ENCODE peak calls at places on chromosomes 11 and 22, in five cellular contexts. G is H9, Z is astrocyte, H is psoas muscle, F is thyroid gland. J is an unnamed sample. For H3K4me1, the result is how much of the 10 kb centered on the place peaks cover.

GRCh38 chr11:54979375-54979774 is 272.7 kb downstream of the OR4A5 start:
- DNase-seq in G (no peak), H (no peak), F (no peak), Z (no peak), J (no peak)

GRCh38 chr11:44936527-44936926 is 14.2 kb downstream of the TP53I11 start:
- DNase-seq in F (peak), H (peak), Z (peak), G (peak), J (peak)

GRCh38 chr22:41036924-41037323 is 55.5 kb upstream of the EP300 start:
- DNase-seq in Z (no peak), G (no peak), H (no peak), F (no peak), J (no peak)

GRCh38 chr22:37569009-37569920 is 9.0 kb downstream of the CDC42EP1 start:
- DNase-seq in G (peak), Z (no peak), F (no peak), H (peak), J (peak)

GRCh38 chr11:47477323-47477722 is 28.4 kb upstream of the RAPSN start:
- DNase-seq in Z (peak), H (no peak), F (no peak), G (no peak), J (no peak)

GRCh38 chr11:47409440-47410403 is 1.3 kb downstream of the SLC39A13 start:
- DNase-seq in G (no peak), H (no peak), F (no peak), Z (no peak), J (no peak)

GRCh38 chr11:75384438-75385080 is 14.8 kb upstream of the RPS3 start:
- DNase-seq in G (peak), Z (no peak), F (peak), H (peak), J (peak)

GRCh38 chr11:99370557-99371200 is 349.9 kb downstream of the CNTN5 start:
- DNase-seq in G (peak), H (peak), F (peak), Z (peak), J (no peak)

GRCh38 chr11:88175707-88176066 is 444 bp upstream of the RAB38 start:
- DNase-seq in Z (peak), F (no peak), H (no peak), G (no peak), J (no peak)

GRCh38 chr11:70521475-70522260 is 123.3 kb downstream of the CTTN start:
- DNase-seq in Z (no peak), H (peak), G (no peak), F (peak), J (no peak)

GRCh38 chr22:46057206-46057605 is 80.2 kb upstream of the WNT7B start:
- DNase-seq in G (no peak), Z (peak), F (no peak), H (peak), J (peak)

GRCh38 chr11:64597671-64598101 is 6.7 kb downstream of the SLC22A12 start:
- DNase-seq in G (no peak), H (peak), F (no peak), Z (no peak), J (no peak)

GRCh38 chr11:27995082-27995481 is 112.9 kb downstream of the KIF18A start:
- DNase-seq in H (no peak), Z (no peak), G (no peak), F (no peak), J (no peak)

GRCh38 chr11:92130432-92130831 is 94.2 kb upstream of the FAT3 start:
- DNase-seq in H (no peak), G (no peak), Z (peak), F (no peak), J (no peak)

GRCh38 chr11:8699903-8700302 is 17.3 kb downstream of the RPL27A start:
- DNase-seq in Z (peak), G (peak), H (no peak), F (no peak), J (no peak)

GRCh38 chr22:37692627-37693285 is 4.1 kb upstream of the TRIOBP start:
- DNase-seq in F (no peak), G (no peak), Z (no peak), H (no peak), J (no peak)

GRCh38 chr22:44928064-44928463 is 81.7 kb downstream of the PHF21B start:
- DNase-seq in Z (no peak), F (no peak), H (no peak), G (no peak), J (no peak)

GRCh38 chr22:47307812-47308211 is 545.4 kb downstream of the TBC1D22A start:
- DNase-seq in G (no peak), Z (no peak), F (no peak), H (no peak), J (no peak)

GRCh38 chr11:61092280-61092766 is 10.0 kb upstream of the CD5 start:
- DNase-seq in Z (no peak), F (no peak), H (no peak), G (no peak), J (no peak)

GRCh38 chr11:111602865-111603632 is 800 bp downstream of the SIK2 start:
- DNase-seq in F (peak), H (no peak), G (no peak), Z (peak), J (peak)

GRCh38 chr22:42692239-42693054 is 28.2 kb downstream of the A4GALT start:
- DNase-seq in F (no peak), H (no peak), Z (no peak), G (no peak), J (no peak)

DNA sequence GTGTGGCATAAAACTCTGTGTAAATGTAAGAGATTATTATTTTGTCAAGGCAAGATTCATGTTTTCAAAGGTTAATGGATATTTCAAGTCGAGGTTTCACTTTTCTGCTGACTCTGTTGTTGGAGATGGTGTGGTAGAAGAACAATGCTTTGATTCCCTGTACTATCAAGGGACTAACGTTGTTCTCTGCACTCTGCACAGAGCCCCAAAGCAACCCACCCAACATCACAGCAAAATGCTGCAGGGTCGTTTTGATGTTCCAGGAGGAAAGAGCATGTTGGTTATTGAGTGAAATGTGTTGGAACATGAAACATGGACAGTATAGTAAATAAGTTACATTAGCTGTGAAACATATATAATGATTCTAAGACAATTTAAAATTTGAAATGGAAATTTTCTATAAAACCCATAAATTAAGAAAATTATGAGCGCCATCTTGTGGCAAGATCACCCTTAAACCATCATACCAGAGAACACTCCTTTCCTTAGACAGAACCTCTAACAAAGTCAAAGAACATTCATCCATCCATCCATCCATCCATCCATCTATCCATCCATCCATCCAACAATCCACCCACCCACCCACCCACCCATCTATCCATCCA is 164.4 kb upstream of the ZBED5 start:
- DNase-seq in F (no peak), Z (no peak), H (no peak), G (no peak), J (no peak)
- TF ChIP-seq CTCF in F (no peak), Z (peak), H (peak), G (peak), J (peak)

GRCh38 chr22:38757464-38757757 is 1.6 kb upstream of the SUN2 start:
- DNase-seq in Z (no peak), F (no peak), H (no peak), G (no peak), J (no peak)
- H3K27ac ChIP-seq in Z (no peak), F (no peak), H (no peak), G (no peak), J (no peak)

DNA sequence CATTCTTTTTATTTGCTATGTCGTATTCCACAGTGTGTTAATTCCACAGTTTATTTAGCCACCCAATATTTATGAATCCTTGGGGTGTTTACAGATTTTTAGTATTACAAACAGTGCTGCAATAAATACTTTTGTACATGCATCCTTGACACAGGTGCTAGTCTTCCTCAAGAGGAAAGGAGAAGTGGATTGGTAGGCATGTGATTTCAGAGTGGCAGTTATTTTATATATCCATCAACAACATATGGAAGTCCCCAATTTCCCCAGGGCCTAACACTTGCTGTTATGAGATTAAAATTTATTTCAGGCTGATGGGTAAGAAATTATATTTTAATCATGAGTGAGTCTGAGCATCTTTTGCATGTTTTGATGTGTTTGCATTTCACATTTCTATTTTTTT is 17.9 kb downstream of the TRIM44 start:
- DNase-seq in Z (no peak), H (no peak), F (no peak), G (no peak), J (no peak)
- H3K4me1 ChIP-seq in Z (under half), H (half or more), F (under half), G (under half), J (under half)

GRCh38 chr11:130666781-130667251 is 218.4 kb downstream of the ADAMTS15 start:
- DNase-seq in G (no peak), H (no peak), Z (peak), F (no peak), J (no peak)
- TF ChIP-seq CTCF in G (no peak), H (no peak), Z (no peak), F (no peak), J (no peak)

DNA sequence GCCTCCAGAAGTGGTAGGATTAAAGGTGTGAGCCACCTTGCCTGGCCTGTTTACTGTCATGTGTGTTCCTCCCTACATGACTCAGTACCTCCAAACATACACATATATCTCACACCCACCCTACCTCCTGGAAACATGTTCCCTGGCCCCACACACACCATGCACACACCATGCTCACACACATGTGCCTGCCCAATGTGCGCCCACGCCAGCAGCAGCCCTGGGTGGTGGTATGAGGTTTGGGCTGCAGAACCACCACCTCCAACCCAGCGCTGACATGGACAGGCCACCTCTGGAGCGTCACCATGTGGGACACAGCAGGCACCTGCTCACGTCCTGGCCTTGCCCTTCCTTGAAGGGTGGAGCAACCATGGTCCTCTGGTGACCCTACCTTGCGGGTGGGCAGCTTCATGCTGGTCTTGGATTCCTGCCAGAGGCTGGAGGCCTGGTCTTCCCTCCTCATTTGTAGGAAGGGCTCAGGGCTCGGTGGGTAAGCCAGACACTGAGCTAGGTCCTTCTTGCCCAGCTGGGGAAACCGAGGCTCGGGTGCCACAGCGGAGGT is 37.9 kb downstream of the KIAA1671 start:
- DNase-seq in H (no peak), Z (no peak), F (no peak), G (no peak), J (no peak)
- H3K27ac ChIP-seq in H (no peak), Z (no peak), F (peak), G (no peak), J (peak)

GRCh38 chr11:59292611-59293010 is 66.1 kb upstream of the OR5AN1 start:
- DNase-seq in Z (no peak), G (no peak), H (no peak), F (no peak), J (no peak)

GRCh38 chr11:59285716-59286260 is 72.9 kb upstream of the OR5AN1 start:
- DNase-seq in Z (no peak), H (no peak), F (no peak), G (no peak), J (no peak)

GRCh38 chr11:59291228-59291627 is 67.5 kb upstream of the OR5AN1 start:
- DNase-seq in G (no peak), F (no peak), H (no peak), Z (no peak), J (peak)

GRCh38 chr11:59289782-59290181 is 68.9 kb upstream of the OR5AN1 start:
- DNase-seq in F (no peak), H (no peak), G (no peak), Z (no peak), J (no peak)

GRCh38 chr11:59289356-59289755 is 69.3 kb upstream of the OR5AN1 start:
- DNase-seq in G (no peak), F (no peak), H (no peak), Z (no peak), J (no peak)
- H3K4me1 ChIP-seq in G (under half), F (under half), H (under half), Z (under half), J (under half)

GRCh38 chr11:21472256-21472655 is 720.6 kb upstream of the ANO5 start:
- DNase-seq in G (no peak), F (no peak), Z (no peak), H (no peak), J (no peak)

GRCh38 chr11:21470521-21470920 is 722.4 kb upstream of the ANO5 start:
- DNase-seq in F (no peak), G (no peak), H (no peak), Z (no peak), J (no peak)

GRCh38 chr11:21474529-21474928 is 718.4 kb upstream of the ANO5 start:
- DNase-seq in F (no peak), H (no peak), G (no peak), Z (no peak), J (no peak)

GRCh38 chr11:21476588-21476987 is 716.3 kb upstream of the ANO5 start:
- DNase-seq in H (no peak), Z (no peak), F (peak), G (no peak), J (no peak)

DNA sequence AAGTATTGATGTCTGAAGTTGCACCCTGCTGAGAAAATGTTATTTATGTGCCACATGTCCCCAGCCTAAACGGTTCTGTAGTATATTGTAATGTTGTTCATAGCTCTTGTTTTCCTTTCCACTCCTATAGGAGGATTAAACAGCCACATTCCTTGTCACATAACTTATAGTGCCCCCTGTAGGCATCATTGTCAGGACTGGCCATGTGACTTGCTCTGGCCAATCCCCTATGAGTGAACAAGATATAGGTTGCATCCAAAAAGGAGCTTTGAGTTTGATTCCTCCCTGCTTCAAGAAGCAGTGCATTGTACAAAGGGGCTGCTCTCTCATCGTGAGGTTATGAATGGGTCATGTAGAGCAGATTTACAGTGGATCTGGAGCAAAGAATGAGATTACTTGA is 717.6 kb upstream of the ANO5 start:
- DNase-seq in G (no peak), Z (no peak), H (no peak), F (no peak), J (no peak)
- TF ChIP-seq CTCF in G (peak), Z (no peak), H (no peak), F (no peak), J (no peak)

DNA sequence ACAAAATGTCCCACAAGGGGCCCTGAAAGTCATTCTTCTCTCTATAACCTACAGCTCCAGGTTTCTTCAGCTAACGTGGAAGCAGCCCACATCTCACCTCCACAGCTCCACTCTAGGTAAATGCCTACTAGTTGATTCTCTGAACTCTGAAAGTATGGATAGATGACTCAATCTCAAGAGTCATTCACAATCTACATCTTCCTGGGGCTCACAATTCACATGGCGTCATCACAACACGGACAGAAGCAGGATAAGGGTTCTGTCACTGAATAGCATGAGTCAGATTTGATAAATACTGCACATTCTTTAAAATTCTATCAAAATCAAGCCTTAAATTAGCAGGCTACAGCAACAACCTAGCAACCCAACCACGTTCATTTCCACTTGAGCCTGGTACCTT is 96.3 kb downstream of the PLEKHA7 start:
- DNase-seq in F (no peak), Z (peak), H (no peak), G (no peak), J (no peak)
- H3K27ac ChIP-seq in F (no peak), Z (no peak), H (no peak), G (no peak), J (peak)

DNA sequence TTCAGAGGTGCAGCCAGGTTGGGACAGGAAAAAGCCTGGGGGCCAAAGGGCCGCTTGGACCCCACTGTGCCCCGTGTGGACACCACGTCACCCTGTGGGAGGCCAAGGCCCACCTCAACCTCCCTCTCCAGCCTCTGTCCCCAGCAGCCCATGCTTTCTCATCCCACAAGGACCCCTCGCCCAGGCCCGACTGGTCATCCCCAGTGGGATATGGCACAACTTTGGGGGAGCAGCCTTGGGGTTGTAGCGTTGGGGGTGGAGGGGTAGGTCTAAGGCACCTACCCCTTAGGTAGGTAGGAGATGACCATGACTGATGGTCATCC is 44.0 kb downstream of the IGF2 start:
- DNase-seq in G (no peak), H (peak), F (no peak), Z (no peak), J (no peak)
- H3K4me1 ChIP-seq in G (under half), H (under half), F (under half), Z (under half), J (half or more)

GRCh38 chr22:26320469-26320868 is 108.6 kb upstream of the ASPHD2 start:
- DNase-seq in Z (no peak), F (no peak), G (no peak), H (no peak), J (no peak)

GRCh38 chr22:26321469-26321913 is 107.6 kb upstream of the ASPHD2 start:
- DNase-seq in Z (peak), G (no peak), F (no peak), H (peak), J (no peak)

GRCh38 chr22:26322179-26322905 is 106.7 kb upstream of the ASPHD2 start:
- DNase-seq in G (no peak), H (peak), Z (peak), F (no peak), J (no peak)

GRCh38 chr22:26316732-26317131 is 112.3 kb upstream of the ASPHD2 start:
- DNase-seq in Z (no peak), G (no peak), H (no peak), F (no peak), J (no peak)

GRCh38 chr22:26318975-26319374 is 110.1 kb upstream of the ASPHD2 start:
- DNase-seq in G (no peak), H (no peak), F (no peak), Z (peak), J (no peak)
- TF ChIP-seq CTCF in G (peak), H (no peak), F (no peak), Z (peak), J (no peak)

J was measured in stomach.